ENCODE peak calls at places on chromosomes 6 and 20, in five cellular contexts. U is tibial artery, D is tibial nerve, B is sigmoid colon, C is RWPE1. P is an unnamed sample.

GRCh38 chr20:44717986-44718385 is 2.8 kb downstream of the CCN5 start:
- DNase-seq in U (no peak), D (no peak), B (peak), C (no peak), P (no peak)

GRCh38 chr6:16505711-16506362 is 255.4 kb downstream of the ATXN1 start:
- DNase-seq in U (no peak), D (no peak), B (peak), C (no peak), P (no peak)

GRCh38 chr6:55089325-55089724 is 85.0 kb upstream of the HCRTR2 start:
- DNase-seq in U (no peak), D (no peak), B (no peak), C (no peak), P (no peak)

GRCh38 chr6:47059216-47059885 is 17.2 kb upstream of the ADGRF1 start:
- DNase-seq in U (no peak), D (no peak), B (no peak), C (peak), P (peak)

GRCh38 chr20:62902926-62903615 is 23.2 kb downstream of the DIDO1 start:
- DNase-seq in U (no peak), D (no peak), B (no peak), C (peak), P (no peak)

GRCh38 chr20:59253325-59253724 is 47.1 kb upstream of the EDN3 start:
- DNase-seq in U (no peak), D (no peak), B (no peak), C (no peak), P (no peak)

GRCh38 chr20:46355778-46356177 is 47.5 kb upstream of the CDH22 start:
- DNase-seq in U (no peak), D (no peak), B (no peak), C (no peak), P (no peak)

GRCh38 chr6:71463061-71463460 is 174.4 kb downstream of the OGFRL1 start:
- DNase-seq in U (no peak), D (no peak), B (no peak), C (no peak), P (peak)

GRCh38 chr6:88360203-88360797 is 194.2 kb upstream of the CNR1 start:
- DNase-seq in U (no peak), D (no peak), B (no peak), C (peak), P (peak)

GRCh38 chr20:46700481-46700880 is 9.0 kb upstream of the SLC2A10 start:
- DNase-seq in U (no peak), D (no peak), B (no peak), C (no peak), P (no peak)

GRCh38 chr6:123945386-123945785 is 141.7 kb downstream of the NKAIN2 start:
- DNase-seq in U (no peak), D (no peak), B (no peak), C (no peak), P (no peak)

GRCh38 chr6:8623441-8623840 is 188.1 kb upstream of the SLC35B3 start:
- DNase-seq in U (no peak), D (no peak), B (no peak), C (no peak), P (peak)

GRCh38 chr20:52847739-52848359 is 124.3 kb upstream of the TSHZ2 start:
- DNase-seq in U (no peak), D (no peak), B (no peak), C (no peak), P (peak)

GRCh38 chr20:59933296-59933848 is at the start of gene SYCP2:
- DNase-seq in U (no peak), D (no peak), B (peak), C (peak), P (no peak)

GRCh38 chr6:46032112-46032998 is 16.7 kb upstream of the CLIC5 start:
- DNase-seq in U (no peak), D (no peak), B (no peak), C (no peak), P (peak)

GRCh38 chr20:49216991-49217578 is 2.1 kb upstream of the DDX27 start:
- DNase-seq in U (peak), D (peak), B (peak), C (peak), P (peak)

GRCh38 chr6:24078200-24078599 is 47.8 kb upstream of the NRSN1 start:
- DNase-seq in U (no peak), D (no peak), B (no peak), C (no peak), P (no peak)

GRCh38 chr6:39566381-39566934 is 158.8 kb downstream of the KIF6 start:
- DNase-seq in U (no peak), D (no peak), B (no peak), C (no peak), P (no peak)

GRCh38 chr6:37177083-37177949 is 7.4 kb downstream of the PIM1 start:
- DNase-seq in U (no peak), D (no peak), B (no peak), C (no peak), P (no peak)

GRCh38 chr6:129186988-129187387 is 304.1 kb downstream of the LAMA2 start:
- DNase-seq in U (no peak), D (no peak), B (no peak), C (peak), P (peak)

GRCh38 chr20:49775229-49775693 is 37.4 kb upstream of the SLC9A8 start:
- DNase-seq in U (peak), D (no peak), B (peak), C (peak), P (peak)

GRCh38 chr20:13029687-13030510 is 21.1 kb downstream of the SPTLC3 start:
- DNase-seq in U (no peak), D (no peak), B (no peak), C (peak), P (peak)

GRCh38 chr6:31578461-31579118 is 3.2 kb downstream of the TNF start:
- DNase-seq in U (no peak), D (no peak), B (no peak), C (peak), P (peak)

GRCh38 chr6:51675020-51675419 is 412.4 kb downstream of the PKHD1 start:
- DNase-seq in U (no peak), D (no peak), B (no peak), C (no peak), P (no peak)

GRCh38 chr6:169168302-169168630 is 85.4 kb downstream of the THBS2 start:
- DNase-seq in U (no peak), D (no peak), B (peak), C (no peak), P (no peak)

GRCh38 chr20:50788045-50788867 is 6.6 kb upstream of the BCAS4 start:
- DNase-seq in U (peak), D (no peak), B (peak), C (peak), P (peak)

GRCh38 chr6:30359276-30359675 is 14.3 kb downstream of the RPP21 start:
- DNase-seq in U (no peak), D (no peak), B (no peak), C (no peak), P (no peak)

GRCh38 chr6:30363459-30363858 is 18.5 kb downstream of the RPP21 start:
- DNase-seq in U (no peak), D (no peak), B (no peak), C (no peak), P (no peak)

GRCh38 chr6:30360139-30360538 is 15.2 kb downstream of the RPP21 start:
- DNase-seq in U (no peak), D (no peak), B (no peak), C (no peak), P (no peak)

GRCh38 chr6:30361661-30362060 is 16.7 kb downstream of the RPP21 start:
- DNase-seq in U (no peak), D (no peak), B (no peak), C (no peak), P (peak)

DNA sequence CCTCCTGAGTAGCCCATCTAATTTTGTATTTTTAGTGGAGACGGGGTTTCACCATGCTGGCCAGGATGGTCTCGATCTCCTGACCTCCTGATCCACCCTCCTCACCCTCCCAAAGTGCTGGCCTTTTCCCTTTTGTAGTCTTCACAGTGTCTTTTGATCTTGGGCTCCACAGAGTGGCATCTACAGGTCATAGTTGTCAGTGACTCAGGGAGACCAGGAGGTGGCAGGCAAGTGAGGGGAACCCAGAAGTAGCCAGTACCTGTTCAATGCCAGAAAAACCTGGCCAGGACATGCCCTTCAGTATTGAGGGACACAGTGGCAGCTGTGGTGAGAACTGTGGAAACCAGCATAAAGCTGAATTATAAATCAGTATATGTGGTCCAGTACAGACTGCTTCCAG is 19.6 kb downstream of the RPP21 start:
- DNase-seq in U (no peak), D (no peak), B (no peak), C (no peak), P (no peak)
- TF ChIP-seq CTCF in U (no peak), D (no peak), B (no peak), C (no peak), P (no peak)

DNA sequence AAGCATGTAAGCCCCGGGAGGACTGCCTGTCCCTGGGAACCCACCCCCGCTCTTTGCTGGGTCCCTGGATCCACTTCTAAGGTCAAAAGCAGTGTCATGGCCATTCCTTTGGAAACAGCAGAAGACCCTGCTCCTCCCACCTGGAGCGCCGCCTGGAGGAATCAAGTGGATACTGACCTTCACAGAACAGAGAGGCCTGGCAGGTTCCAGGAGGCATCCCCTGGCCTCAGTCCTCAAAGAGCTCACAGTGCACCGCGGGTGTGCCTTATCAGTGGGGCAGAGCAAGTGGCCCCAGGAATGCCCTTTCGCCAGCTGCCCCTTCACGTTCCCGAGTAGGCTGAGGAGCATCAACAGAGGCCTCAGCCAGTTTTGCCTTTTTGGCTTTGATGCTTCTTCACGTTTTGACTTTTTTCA is 11.1 kb upstream of the SLC4A11 start:
- DNase-seq in U (no peak), D (no peak), B (no peak), C (no peak), P (no peak)
- TF ChIP-seq CTCF in U (no peak), D (no peak), B (no peak), C (no peak), P (peak)

GRCh38 chr20:22180244-22180643 is 404.1 kb downstream of the FOXA2 start:
- DNase-seq in U (no peak), D (no peak), B (no peak), C (peak), P (no peak)
- TF ChIP-seq CTCF in U (no peak), D (no peak), B (no peak), C (no peak), P (peak)

GRCh38 chr6:151370509-151371078 is 20.8 kb downstream of the ZBTB2 start:
- DNase-seq in U (no peak), D (no peak), B (no peak), C (no peak), P (peak)
- TF ChIP-seq CTCF in U (no peak), D (no peak), B (no peak), C (no peak), P (no peak)

GRCh38 chr20:41091926-41092325 is 45.4 kb upstream of the PLCG1 start:
- DNase-seq in U (no peak), D (no peak), B (no peak), C (no peak), P (no peak)

GRCh38 chr20:41086402-41087324 is 50.7 kb upstream of the PLCG1 start:
- DNase-seq in U (no peak), D (no peak), B (no peak), C (no peak), P (no peak)

GRCh38 chr20:41087325-41087685 is 50.0 kb upstream of the PLCG1 start:
- DNase-seq in U (no peak), D (no peak), B (no peak), C (peak), P (no peak)

GRCh38 chr20:41087777-41088176 is 49.6 kb upstream of the PLCG1 start:
- DNase-seq in U (no peak), D (no peak), B (no peak), C (no peak), P (no peak)

GRCh38 chr20:41089555-41089954 is 47.8 kb upstream of the PLCG1 start:
- DNase-seq in U (no peak), D (no peak), B (no peak), C (no peak), P (no peak)
- TF ChIP-seq CTCF in U (no peak), D (no peak), B (no peak), C (no peak), P (no peak)

P was measured in bronchial epithelial cell.